ENCODE peak calls at places on chromosomes 11 and 22, in nine cellular contexts. One of them, this sample, is unnamed.

GRCh38 chr11:63683133-63683991 is 2.1 kb downstream of the RTN3 start:
- DNase-seq in activated CD4-positive, alpha-beta T cell treated with anti-CD3 and anti-CD28 coated beads, Interleukin-2, amount 10 ng/mL, durations not matched to agents 7 days and 5 days: no peak
- DNase-seq in heart right ventricle: no peak
- DNase-seq in Calu3: no peak
- DNase-seq in EL: peak; percentile 38
- DNase-seq in pancreas: no peak
- DNase-seq in kidney epithelial cell: no peak
- DNase-seq in activated T-cell treated with anti-CD3 and anti-CD28 coated beads, Interleukin-2, amount 50 U/mL, for 24 hours: no peak
- DNase-seq in ELF-1: no peak
- DNase-seq in this sample: no peak

GRCh38 chr11:113431746-113432145 is 43.5 kb downstream of the DRD2 start:
- DNase-seq in activated CD4-positive, alpha-beta T cell treated with anti-CD3 and anti-CD28 coated beads, Interleukin-2, amount 10 ng/mL, durations not matched to agents 7 days and 5 days: no peak
- DNase-seq in activated T-cell treated with anti-CD3 and anti-CD28 coated beads, Interleukin-2, amount 50 U/mL, for 24 hours: no peak
- DNase-seq in Calu3: no peak
- DNase-seq in EL: no peak
- DNase-seq in pancreas: no peak
- DNase-seq in ELF-1: no peak
- DNase-seq in heart right ventricle: no peak
- DNase-seq in kidney epithelial cell: no peak
- DNase-seq in this sample: no peak

GRCh38 chr22:36739185-36739584 is 35.6 kb upstream of the CACNG2 start:
- DNase-seq in Calu3: no peak
- DNase-seq in heart right ventricle: no peak
- DNase-seq in pancreas: no peak
- DNase-seq in kidney epithelial cell: no peak
- DNase-seq in activated CD4-positive, alpha-beta T cell treated with anti-CD3 and anti-CD28 coated beads, Interleukin-2, amount 10 ng/mL, durations not matched to agents 7 days and 5 days: no peak
- DNase-seq in activated T-cell treated with anti-CD3 and anti-CD28 coated beads, Interleukin-2, amount 50 U/mL, for 24 hours: no peak
- DNase-seq in EL: no peak
- DNase-seq in ELF-1: no peak
- DNase-seq in this sample: no peak

GRCh38 chr11:132499661-132500060 is 1032.6 kb downstream of the OPCML start:
- DNase-seq in kidney epithelial cell: no peak
- DNase-seq in Calu3: no peak
- DNase-seq in activated T-cell treated with anti-CD3 and anti-CD28 coated beads, Interleukin-2, amount 50 U/mL, for 24 hours: no peak
- DNase-seq in heart right ventricle: no peak
- DNase-seq in EL: no peak
- DNase-seq in activated CD4-positive, alpha-beta T cell treated with anti-CD3 and anti-CD28 coated beads, Interleukin-2, amount 10 ng/mL, durations not matched to agents 7 days and 5 days: no peak
- DNase-seq in pancreas: no peak
- DNase-seq in ELF-1: no peak
- DNase-seq in this sample: no peak

GRCh38 chr11:94948070-94948617 is 25.2 kb downstream of the CWC15 start:
- DNase-seq in kidney epithelial cell: peak; percentile 61
- DNase-seq in activated CD4-positive, alpha-beta T cell treated with anti-CD3 and anti-CD28 coated beads, Interleukin-2, amount 10 ng/mL, durations not matched to agents 7 days and 5 days: no peak
- DNase-seq in Calu3: no peak
- DNase-seq in heart right ventricle: no peak
- DNase-seq in ELF-1: no peak
- DNase-seq in EL: peak; percentile 75
- DNase-seq in pancreas: no peak
- DNase-seq in activated T-cell treated with anti-CD3 and anti-CD28 coated beads, Interleukin-2, amount 50 U/mL, for 24 hours: no peak
- DNase-seq in this sample: no peak

GRCh38 chr22:48539261-48539660 is 1288.4 kb downstream of the BRD1 start:
- DNase-seq in EL: no peak
- DNase-seq in activated CD4-positive, alpha-beta T cell treated with anti-CD3 and anti-CD28 coated beads, Interleukin-2, amount 10 ng/mL, durations not matched to agents 7 days and 5 days: no peak
- DNase-seq in ELF-1: no peak
- DNase-seq in pancreas: no peak
- DNase-seq in heart right ventricle: no peak
- DNase-seq in activated T-cell treated with anti-CD3 and anti-CD28 coated beads, Interleukin-2, amount 50 U/mL, for 24 hours: no peak
- DNase-seq in kidney epithelial cell: no peak
- DNase-seq in Calu3: no peak
- DNase-seq in this sample: no peak

GRCh38 chr11:81644239-81644840 is 1089.3 kb downstream of the FAM181B start:
- DNase-seq in kidney epithelial cell: peak; percentile 31
- DNase-seq in activated T-cell treated with anti-CD3 and anti-CD28 coated beads, Interleukin-2, amount 50 U/mL, for 24 hours: no peak
- DNase-seq in ELF-1: peak; percentile 17
- DNase-seq in EL: peak; percentile 0
- DNase-seq in activated CD4-positive, alpha-beta T cell treated with anti-CD3 and anti-CD28 coated beads, Interleukin-2, amount 10 ng/mL, durations not matched to agents 7 days and 5 days: peak; percentile 13
- DNase-seq in pancreas: no peak
- DNase-seq in Calu3: no peak
- DNase-seq in heart right ventricle: no peak
- DNase-seq in this sample: peak; percentile 48

GRCh38 chr22:45096256-45096907 is 67.3 kb upstream of the NUP50 start:
- DNase-seq in EL: peak; percentile 64
- DNase-seq in ELF-1: peak; percentile 83
- DNase-seq in activated T-cell treated with anti-CD3 and anti-CD28 coated beads, Interleukin-2, amount 50 U/mL, for 24 hours: peak; percentile 65
- DNase-seq in activated CD4-positive, alpha-beta T cell treated with anti-CD3 and anti-CD28 coated beads, Interleukin-2, amount 10 ng/mL, durations not matched to agents 7 days and 5 days: peak; percentile 52
- DNase-seq in pancreas: no peak
- DNase-seq in Calu3: peak; percentile 72
- DNase-seq in kidney epithelial cell: no peak
- DNase-seq in heart right ventricle: no peak
- DNase-seq in this sample: no peak

GRCh38 chr11:93330446-93330984 is at the start of gene DEUP1:
- DNase-seq in kidney epithelial cell: no peak
- DNase-seq in heart right ventricle: peak; percentile 44
- DNase-seq in activated CD4-positive, alpha-beta T cell treated with anti-CD3 and anti-CD28 coated beads, Interleukin-2, amount 10 ng/mL, durations not matched to agents 7 days and 5 days: peak; percentile 21
- DNase-seq in ELF-1: peak; percentile 5
- DNase-seq in EL: peak; percentile 6
- DNase-seq in pancreas: peak; percentile 78
- DNase-seq in activated T-cell treated with anti-CD3 and anti-CD28 coated beads, Interleukin-2, amount 50 U/mL, for 24 hours: peak; percentile 34
- DNase-seq in Calu3: no peak
- DNase-seq in this sample: no peak

GRCh38 chr11:15667127-15667725 is 552.5 kb downstream of the INSC start:
- DNase-seq in ELF-1: no peak
- DNase-seq in activated CD4-positive, alpha-beta T cell treated with anti-CD3 and anti-CD28 coated beads, Interleukin-2, amount 10 ng/mL, durations not matched to agents 7 days and 5 days: no peak
- DNase-seq in EL: peak; percentile 52
- DNase-seq in heart right ventricle: no peak
- DNase-seq in activated T-cell treated with anti-CD3 and anti-CD28 coated beads, Interleukin-2, amount 50 U/mL, for 24 hours: no peak
- DNase-seq in pancreas: no peak
- DNase-seq in kidney epithelial cell: no peak
- DNase-seq in Calu3: no peak
- DNase-seq in this sample: no peak

GRCh38 chr22:48564995-48565394 is 1262.7 kb downstream of the BRD1 start:
- DNase-seq in activated T-cell treated with anti-CD3 and anti-CD28 coated beads, Interleukin-2, amount 50 U/mL, for 24 hours: no peak
- DNase-seq in pancreas: no peak
- DNase-seq in kidney epithelial cell: no peak
- DNase-seq in Calu3: no peak
- DNase-seq in activated CD4-positive, alpha-beta T cell treated with anti-CD3 and anti-CD28 coated beads, Interleukin-2, amount 10 ng/mL, durations not matched to agents 7 days and 5 days: no peak
- DNase-seq in ELF-1: no peak
- DNase-seq in heart right ventricle: no peak
- DNase-seq in EL: no peak
- DNase-seq in this sample: no peak

GRCh38 chr11:75344761-75345454 is 6.6 kb downstream of the ARRB1 start:
- DNase-seq in kidney epithelial cell: no peak
- DNase-seq in activated T-cell treated with anti-CD3 and anti-CD28 coated beads, Interleukin-2, amount 50 U/mL, for 24 hours: no peak
- DNase-seq in activated CD4-positive, alpha-beta T cell treated with anti-CD3 and anti-CD28 coated beads, Interleukin-2, amount 10 ng/mL, durations not matched to agents 7 days and 5 days: no peak
- DNase-seq in pancreas: peak; percentile 43
- DNase-seq in heart right ventricle: no peak
- DNase-seq in EL: no peak
- DNase-seq in ELF-1: no peak
- DNase-seq in Calu3: no peak
- DNase-seq in this sample: no peak

GRCh38 chr11:46900091-46900746 is 18.1 kb downstream of the LRP4 start:
- DNase-seq in EL: no peak
- DNase-seq in heart right ventricle: no peak
- DNase-seq in pancreas: no peak
- DNase-seq in activated CD4-positive, alpha-beta T cell treated with anti-CD3 and anti-CD28 coated beads, Interleukin-2, amount 10 ng/mL, durations not matched to agents 7 days and 5 days: no peak
- DNase-seq in ELF-1: peak; percentile 40
- DNase-seq in activated T-cell treated with anti-CD3 and anti-CD28 coated beads, Interleukin-2, amount 50 U/mL, for 24 hours: no peak
- DNase-seq in kidney epithelial cell: no peak
- DNase-seq in Calu3: no peak
- DNase-seq in this sample: no peak

GRCh38 chr11:2541321-2541680 is 96.5 kb downstream of the KCNQ1 start:
- DNase-seq in EL: no peak
- DNase-seq in activated T-cell treated with anti-CD3 and anti-CD28 coated beads, Interleukin-2, amount 50 U/mL, for 24 hours: no peak
- DNase-seq in activated CD4-positive, alpha-beta T cell treated with anti-CD3 and anti-CD28 coated beads, Interleukin-2, amount 10 ng/mL, durations not matched to agents 7 days and 5 days: no peak
- DNase-seq in pancreas: no peak
- DNase-seq in ELF-1: no peak
- DNase-seq in kidney epithelial cell: no peak
- DNase-seq in heart right ventricle: no peak
- DNase-seq in Calu3: no peak
- DNase-seq in this sample: no peak

GRCh38 chr11:28836285-28837081 is 728.3 kb downstream of the METTL15 start:
- DNase-seq in heart right ventricle: no peak
- DNase-seq in activated T-cell treated with anti-CD3 and anti-CD28 coated beads, Interleukin-2, amount 50 U/mL, for 24 hours: no peak
- DNase-seq in pancreas: no peak
- DNase-seq in kidney epithelial cell: peak; percentile 85
- DNase-seq in activated CD4-positive, alpha-beta T cell treated with anti-CD3 and anti-CD28 coated beads, Interleukin-2, amount 10 ng/mL, durations not matched to agents 7 days and 5 days: no peak
- DNase-seq in EL: peak; percentile 98
- DNase-seq in ELF-1: peak; percentile 2
- DNase-seq in Calu3: peak; percentile 60
- DNase-seq in this sample: no peak

GRCh38 chr11:72793081-72793451 is 781 bp downstream of the STARD10 start:
- DNase-seq in kidney epithelial cell: no peak
- DNase-seq in pancreas: no peak
- DNase-seq in heart right ventricle: no peak
- DNase-seq in ELF-1: no peak
- DNase-seq in Calu3: no peak
- DNase-seq in activated CD4-positive, alpha-beta T cell treated with anti-CD3 and anti-CD28 coated beads, Interleukin-2, amount 10 ng/mL, durations not matched to agents 7 days and 5 days: no peak
- DNase-seq in EL: no peak
- DNase-seq in activated T-cell treated with anti-CD3 and anti-CD28 coated beads, Interleukin-2, amount 50 U/mL, for 24 hours: no peak
- DNase-seq in this sample: no peak

GRCh38 chr11:71078482-71078881 is 173.9 kb downstream of the SHANK2 start:
- DNase-seq in Calu3: no peak
- DNase-seq in EL: no peak
- DNase-seq in kidney epithelial cell: no peak
- DNase-seq in ELF-1: peak; percentile 22
- DNase-seq in heart right ventricle: no peak
- DNase-seq in activated T-cell treated with anti-CD3 and anti-CD28 coated beads, Interleukin-2, amount 50 U/mL, for 24 hours: no peak
- DNase-seq in pancreas: no peak
- DNase-seq in activated CD4-positive, alpha-beta T cell treated with anti-CD3 and anti-CD28 coated beads, Interleukin-2, amount 10 ng/mL, durations not matched to agents 7 days and 5 days: no peak
- DNase-seq in this sample: peak; percentile 64

GRCh38 chr11:2465201-2466068 is 20.6 kb downstream of the KCNQ1 start:
- DNase-seq in Calu3: no peak
- DNase-seq in EL: no peak
- DNase-seq in heart right ventricle: no peak
- DNase-seq in activated T-cell treated with anti-CD3 and anti-CD28 coated beads, Interleukin-2, amount 50 U/mL, for 24 hours: no peak
- DNase-seq in pancreas: peak; percentile 47
- DNase-seq in ELF-1: no peak
- DNase-seq in activated CD4-positive, alpha-beta T cell treated with anti-CD3 and anti-CD28 coated beads, Interleukin-2, amount 10 ng/mL, durations not matched to agents 7 days and 5 days: no peak
- DNase-seq in kidney epithelial cell: no peak
- DNase-seq in this sample: no peak

GRCh38 chr11:13278620-13279486 is 1.3 kb downstream of the BMAL1 start:
- DNase-seq in Calu3: no peak
- DNase-seq in pancreas: no peak
- DNase-seq in activated CD4-positive, alpha-beta T cell treated with anti-CD3 and anti-CD28 coated beads, Interleukin-2, amount 10 ng/mL, durations not matched to agents 7 days and 5 days: no peak
- DNase-seq in EL: peak; percentile 9
- DNase-seq in ELF-1: peak; percentile 50
- DNase-seq in heart right ventricle: no peak
- DNase-seq in activated T-cell treated with anti-CD3 and anti-CD28 coated beads, Interleukin-2, amount 50 U/mL, for 24 hours: no peak
- DNase-seq in kidney epithelial cell: no peak
- DNase-seq in this sample: no peak

GRCh38 chr11:119551726-119552510 is 128.9 kb upstream of the THY1 start:
- DNase-seq in ELF-1: no peak
- DNase-seq in Calu3: no peak
- DNase-seq in activated T-cell treated with anti-CD3 and anti-CD28 coated beads, Interleukin-2, amount 50 U/mL, for 24 hours: no peak
- DNase-seq in pancreas: no peak
- DNase-seq in EL: peak; percentile 61
- DNase-seq in activated CD4-positive, alpha-beta T cell treated with anti-CD3 and anti-CD28 coated beads, Interleukin-2, amount 10 ng/mL, durations not matched to agents 7 days and 5 days: no peak
- DNase-seq in heart right ventricle: no peak
- DNase-seq in kidney epithelial cell: no peak
- DNase-seq in this sample: no peak

GRCh38 chr11:95108671-95109551 is 19.3 kb downstream of the ENDOD1 start:
- DNase-seq in ELF-1: peak; percentile 38
- DNase-seq in heart right ventricle: no peak
- DNase-seq in Calu3: no peak
- DNase-seq in kidney epithelial cell: no peak
- DNase-seq in pancreas: no peak
- DNase-seq in activated T-cell treated with anti-CD3 and anti-CD28 coated beads, Interleukin-2, amount 50 U/mL, for 24 hours: no peak
- DNase-seq in activated CD4-positive, alpha-beta T cell treated with anti-CD3 and anti-CD28 coated beads, Interleukin-2, amount 10 ng/mL, durations not matched to agents 7 days and 5 days: no peak
- DNase-seq in EL: peak; percentile 36
- DNase-seq in this sample: no peak

GRCh38 chr22:47547881-47548630 is 785.6 kb downstream of the TBC1D22A start:
- DNase-seq in kidney epithelial cell: no peak
- DNase-seq in activated T-cell treated with anti-CD3 and anti-CD28 coated beads, Interleukin-2, amount 50 U/mL, for 24 hours: no peak
- DNase-seq in heart right ventricle: no peak
- DNase-seq in Calu3: no peak
- DNase-seq in activated CD4-positive, alpha-beta T cell treated with anti-CD3 and anti-CD28 coated beads, Interleukin-2, amount 10 ng/mL, durations not matched to agents 7 days and 5 days: no peak
- DNase-seq in EL: no peak
- DNase-seq in pancreas: no peak
- DNase-seq in ELF-1: no peak
- DNase-seq in this sample: no peak

GRCh38 chr11:17612221-17613188 is 65.4 kb downstream of the OTOG start:
- DNase-seq in kidney epithelial cell: no peak
- DNase-seq in activated CD4-positive, alpha-beta T cell treated with anti-CD3 and anti-CD28 coated beads, Interleukin-2, amount 10 ng/mL, durations not matched to agents 7 days and 5 days: peak; percentile 1
- DNase-seq in ELF-1: no peak
- DNase-seq in heart right ventricle: no peak
- DNase-seq in Calu3: no peak
- DNase-seq in EL: no peak
- DNase-seq in activated T-cell treated with anti-CD3 and anti-CD28 coated beads, Interleukin-2, amount 50 U/mL, for 24 hours: no peak
- DNase-seq in pancreas: no peak
- DNase-seq in this sample: no peak

GRCh38 chr11:88275636-88276035 is 61.9 kb downstream of the CTSC start:
- DNase-seq in activated CD4-positive, alpha-beta T cell treated with anti-CD3 and anti-CD28 coated beads, Interleukin-2, amount 10 ng/mL, durations not matched to agents 7 days and 5 days: no peak
- DNase-seq in pancreas: no peak
- DNase-seq in activated T-cell treated with anti-CD3 and anti-CD28 coated beads, Interleukin-2, amount 50 U/mL, for 24 hours: no peak
- DNase-seq in EL: no peak
- DNase-seq in Calu3: no peak
- DNase-seq in kidney epithelial cell: no peak
- DNase-seq in ELF-1: no peak
- DNase-seq in heart right ventricle: no peak
- DNase-seq in this sample: no peak

GRCh38 chr11:65056999-65057398 is 1.4 kb downstream of the NAALADL1 start:
- DNase-seq in pancreas: no peak
- DNase-seq in EL: no peak
- DNase-seq in activated T-cell treated with anti-CD3 and anti-CD28 coated beads, Interleukin-2, amount 50 U/mL, for 24 hours: no peak
- DNase-seq in kidney epithelial cell: no peak
- DNase-seq in ELF-1: no peak
- DNase-seq in Calu3: no peak
- DNase-seq in activated CD4-positive, alpha-beta T cell treated with anti-CD3 and anti-CD28 coated beads, Interleukin-2, amount 10 ng/mL, durations not matched to agents 7 days and 5 days: no peak
- DNase-seq in heart right ventricle: no peak
- DNase-seq in this sample: no peak

GRCh38 chr11:74112877-74113276 is 57.9 kb downstream of the C2CD3 start:
- DNase-seq in Calu3: no peak
- DNase-seq in activated T-cell treated with anti-CD3 and anti-CD28 coated beads, Interleukin-2, amount 50 U/mL, for 24 hours: no peak
- DNase-seq in activated CD4-positive, alpha-beta T cell treated with anti-CD3 and anti-CD28 coated beads, Interleukin-2, amount 10 ng/mL, durations not matched to agents 7 days and 5 days: no peak
- DNase-seq in kidney epithelial cell: no peak
- DNase-seq in heart right ventricle: no peak
- DNase-seq in ELF-1: no peak
- DNase-seq in EL: no peak
- DNase-seq in pancreas: no peak
- DNase-seq in this sample: no peak

GRCh38 chr22:44583854-44584253 is 85.8 kb upstream of the RTL6 start:
- DNase-seq in pancreas: no peak
- DNase-seq in activated T-cell treated with anti-CD3 and anti-CD28 coated beads, Interleukin-2, amount 50 U/mL, for 24 hours: no peak
- DNase-seq in ELF-1: no peak
- DNase-seq in Calu3: no peak
- DNase-seq in EL: no peak
- DNase-seq in activated CD4-positive, alpha-beta T cell treated with anti-CD3 and anti-CD28 coated beads, Interleukin-2, amount 10 ng/mL, durations not matched to agents 7 days and 5 days: no peak
- DNase-seq in kidney epithelial cell: no peak
- DNase-seq in heart right ventricle: no peak
- DNase-seq in this sample: no peak

GRCh38 chr22:32623943-32624342 is 149.3 kb downstream of the FBXO7 start:
- DNase-seq in kidney epithelial cell: no peak
- DNase-seq in activated T-cell treated with anti-CD3 and anti-CD28 coated beads, Interleukin-2, amount 50 U/mL, for 24 hours: no peak
- DNase-seq in Calu3: no peak
- DNase-seq in activated CD4-positive, alpha-beta T cell treated with anti-CD3 and anti-CD28 coated beads, Interleukin-2, amount 10 ng/mL, durations not matched to agents 7 days and 5 days: no peak
- DNase-seq in pancreas: no peak
- DNase-seq in ELF-1: no peak
- DNase-seq in heart right ventricle: peak; percentile 44
- DNase-seq in EL: peak; percentile 84
- DNase-seq in this sample: no peak

GRCh38 chr11:56817661-56818060 is 69.2 kb upstream of the OR9G4 start:
- DNase-seq in kidney epithelial cell: no peak
- DNase-seq in pancreas: no peak
- DNase-seq in activated CD4-positive, alpha-beta T cell treated with anti-CD3 and anti-CD28 coated beads, Interleukin-2, amount 10 ng/mL, durations not matched to agents 7 days and 5 days: no peak
- DNase-seq in heart right ventricle: no peak
- DNase-seq in activated T-cell treated with anti-CD3 and anti-CD28 coated beads, Interleukin-2, amount 50 U/mL, for 24 hours: no peak
- DNase-seq in Calu3: peak; percentile 39
- DNase-seq in ELF-1: no peak
- DNase-seq in EL: no peak
- DNase-seq in this sample: no peak

GRCh38 chr22:49657275-49657973 is 170.2 kb downstream of the BRD1 start:
- DNase-seq in Calu3: no peak
- DNase-seq in EL: no peak
- DNase-seq in heart right ventricle: peak; percentile 66
- DNase-seq in activated T-cell treated with anti-CD3 and anti-CD28 coated beads, Interleukin-2, amount 50 U/mL, for 24 hours: peak; percentile 83
- DNase-seq in pancreas: no peak
- DNase-seq in kidney epithelial cell: no peak
- DNase-seq in activated CD4-positive, alpha-beta T cell treated with anti-CD3 and anti-CD28 coated beads, Interleukin-2, amount 10 ng/mL, durations not matched to agents 7 days and 5 days: peak; percentile 83
- DNase-seq in ELF-1: peak; percentile 37
- DNase-seq in this sample: peak; percentile 55

GRCh38 chr11:17978553-17979287 is 34.1 kb downstream of the SERGEF start:
- DNase-seq in ELF-1: peak; percentile 76
- DNase-seq in activated CD4-positive, alpha-beta T cell treated with anti-CD3 and anti-CD28 coated beads, Interleukin-2, amount 10 ng/mL, durations not matched to agents 7 days and 5 days: peak; percentile 23
- DNase-seq in heart right ventricle: peak; percentile 46
- DNase-seq in EL: peak; percentile 47
- DNase-seq in pancreas: peak; percentile 29
- DNase-seq in activated T-cell treated with anti-CD3 and anti-CD28 coated beads, Interleukin-2, amount 50 U/mL, for 24 hours: peak; percentile 43
- DNase-seq in kidney epithelial cell: no peak
- DNase-seq in Calu3: peak; percentile 69
- DNase-seq in this sample: no peak

This sample was measured in NCI-H1048.